ENCODE peak calls at places on chromosomes 3 and 15, in ten cellular contexts. G is breast epithelium; I is naive thymus-derived CD4-positive, alpha-beta T cell; H is colonic mucosa; R is hepatocyte; M is endodermal cell; O is iPS DF 6.9; P is small intestine; C is CD4-positive, CD25-positive, alpha-beta regulatory T cell; Y is PC-3. S is an unnamed sample.

GRCh38 chr3:57952208-57952631 is 56.0 kb upstream of the FLNB start:
- DNase-seq in P (no peak), G (peak; percentile 76), H (no peak), Y (peak; percentile 21), C (no peak), O (no peak), R (peak; percentile 79), I (no peak), M (peak; percentile 88), S (peak; percentile 92)

GRCh38 chr3:37024092-37024491 is 30.8 kb downstream of the MLH1 start:
- DNase-seq in G (no peak), C (peak; percentile 15), O (no peak), P (peak; percentile 8), M (no peak), I (no peak), R (no peak), Y (peak; percentile 23), H (no peak), S (no peak)

GRCh38 chr3:114539525-114539924 is 245.7 kb downstream of the TIGIT start:
- DNase-seq in R (no peak), G (no peak), Y (no peak), M (no peak), I (no peak), O (no peak), P (no peak), H (no peak), C (no peak), S (no peak)

GRCh38 chr3:50525987-50526386 is 22.6 kb upstream of the CACNA2D2 start:
- DNase-seq in I (no peak), P (peak; percentile 29), R (peak; percentile 90), C (no peak), Y (peak; percentile 53), M (peak; percentile 94), G (no peak), H (peak; percentile 40), O (peak; percentile 66), S (peak; percentile 32)

GRCh38 chr15:62896969-62897486 is 145.5 kb upstream of the TPM1 start:
- DNase-seq in R (peak; percentile 90), P (peak; percentile 63), Y (peak; percentile 97), C (no peak), H (peak; percentile 86), G (peak; percentile 95), O (no peak), M (no peak), I (no peak), S (peak; percentile 100)

GRCh38 chr3:195441476-195441970 is 1.3 kb downstream of the ACAP2 start:
- DNase-seq in M (no peak), I (no peak), Y (peak; percentile 26), O (no peak), P (peak; percentile 48), H (no peak), G (no peak), R (peak; percentile 64), C (no peak), S (no peak)

GRCh38 chr3:177812492-177812891 is 615.2 kb upstream of the TBL1XR1 start:
- DNase-seq in I (no peak), O (no peak), C (no peak), M (no peak), G (no peak), R (no peak), P (no peak), H (no peak), Y (no peak), S (no peak)

GRCh38 chr15:58551764-58552504 is 120.1 kb downstream of the LIPC start:
- DNase-seq in H (peak; percentile 81), P (peak; percentile 95), M (peak; percentile 53), Y (peak; percentile 70), O (no peak), R (peak; percentile 65), G (peak; percentile 40), C (no peak), I (no peak), S (peak; percentile 89)

GRCh38 chr3:19543212-19543841 is 390.7 kb downstream of the EFHB start:
- DNase-seq in H (no peak), C (no peak), I (no peak), P (peak; percentile 26), G (no peak), M (peak; percentile 67), Y (peak; percentile 40), O (peak; percentile 27), R (peak; percentile 42), S (no peak)

GRCh38 chr15:57387644-57388076 is 11.4 kb downstream of the CGNL1 start:
- DNase-seq in Y (no peak), C (no peak), I (no peak), M (peak; percentile 81), H (no peak), P (no peak), G (no peak), R (no peak), O (no peak), S (no peak)

GRCh38 chr3:66362541-66362941 is 138.3 kb downstream of the LRIG1 start:
- DNase-seq in C (no peak), P (no peak), O (no peak), I (no peak), H (no peak), Y (peak; percentile 59), G (no peak), M (no peak), R (no peak), S (peak; percentile 87)

GRCh38 chr15:72451224-72451623 is 22.9 kb upstream of the ARIH1 start:
- DNase-seq in Y (no peak), O (no peak), C (no peak), I (no peak), G (no peak), H (no peak), P (no peak), R (no peak), M (no peak), S (no peak)

GRCh38 chr15:92462771-92463170 is 69.1 kb downstream of the ST8SIA2 start:
- DNase-seq in R (no peak), G (no peak), O (no peak), Y (no peak), C (no peak), M (no peak), P (no peak), H (no peak), I (no peak), S (no peak)

GRCh38 chr15:92466834-92467233 is 73.2 kb downstream of the ST8SIA2 start:
- DNase-seq in P (no peak), H (no peak), G (no peak), Y (no peak), I (no peak), R (no peak), C (no peak), O (no peak), M (peak; percentile 29), S (no peak)

GRCh38 chr15:92463826-92464225 is 70.1 kb downstream of the ST8SIA2 start:
- DNase-seq in I (no peak), Y (no peak), P (no peak), H (no peak), G (no peak), O (no peak), M (no peak), C (no peak), R (no peak), S (no peak)

GRCh38 chr15:92460023-92460422 is 66.3 kb downstream of the ST8SIA2 start:
- DNase-seq in H (no peak), O (no peak), C (no peak), M (no peak), R (no peak), G (no peak), Y (no peak), I (no peak), P (no peak), S (no peak)

DNA sequence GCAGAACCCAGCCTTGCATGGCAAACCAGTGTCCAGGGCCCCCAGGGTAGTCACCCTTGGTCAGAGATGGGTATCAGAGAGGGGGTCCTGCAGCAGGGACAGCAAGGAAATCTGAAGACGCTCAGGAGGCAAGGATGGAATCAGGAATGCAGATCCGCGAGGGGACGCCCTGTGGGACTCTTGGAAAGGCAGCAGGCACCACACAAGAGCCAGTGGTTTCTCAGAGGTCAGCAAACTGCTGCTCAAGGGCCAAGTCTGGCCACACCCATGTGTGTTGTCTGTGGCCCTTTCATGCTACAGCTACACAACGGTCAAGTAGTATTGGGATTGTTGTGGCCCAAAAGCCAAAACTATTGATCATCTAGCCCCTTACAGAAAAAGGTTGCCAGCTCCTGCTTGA is 69.7 kb downstream of the ST8SIA2 start:
- DNase-seq in M (peak; percentile 32), Y (no peak), O (no peak), I (no peak), R (no peak), C (no peak), G (no peak), P (no peak), H (no peak), S (no peak)
- H3K27me3 ChIP-seq in M (no peaks in the 10 kb centered on the region), Y (peaks cover 53% of the 10 kb centered on the region), O (no peaks in the 10 kb centered on the region), I (no peaks in the 10 kb centered on the region), R (no peaks in the 10 kb centered on the region), C (no peaks in the 10 kb centered on the region), G (no peaks in the 10 kb centered on the region), P (no peaks in the 10 kb centered on the region), H (no peaks in the 10 kb centered on the region), S (no peaks in the 10 kb centered on the region)

GRCh38 chr3:183449791-183450190 is 21.4 kb upstream of the MCF2L2 start:
- DNase-seq in H (no peak), C (no peak), G (no peak), R (no peak), Y (no peak), P (no peak), M (no peak), I (no peak), O (no peak), S (no peak)
- H3K27ac ChIP-seq in H (no peak overlapping the region), C (no peak overlapping the region), G (no peak overlapping the region), R (peak overlapping the region; percentile 18), Y (no peak overlapping the region), P (no peak overlapping the region), M (no peak overlapping the region), I (no peak overlapping the region), O (no peak overlapping the region), S (no peak overlapping the region)

DNA sequence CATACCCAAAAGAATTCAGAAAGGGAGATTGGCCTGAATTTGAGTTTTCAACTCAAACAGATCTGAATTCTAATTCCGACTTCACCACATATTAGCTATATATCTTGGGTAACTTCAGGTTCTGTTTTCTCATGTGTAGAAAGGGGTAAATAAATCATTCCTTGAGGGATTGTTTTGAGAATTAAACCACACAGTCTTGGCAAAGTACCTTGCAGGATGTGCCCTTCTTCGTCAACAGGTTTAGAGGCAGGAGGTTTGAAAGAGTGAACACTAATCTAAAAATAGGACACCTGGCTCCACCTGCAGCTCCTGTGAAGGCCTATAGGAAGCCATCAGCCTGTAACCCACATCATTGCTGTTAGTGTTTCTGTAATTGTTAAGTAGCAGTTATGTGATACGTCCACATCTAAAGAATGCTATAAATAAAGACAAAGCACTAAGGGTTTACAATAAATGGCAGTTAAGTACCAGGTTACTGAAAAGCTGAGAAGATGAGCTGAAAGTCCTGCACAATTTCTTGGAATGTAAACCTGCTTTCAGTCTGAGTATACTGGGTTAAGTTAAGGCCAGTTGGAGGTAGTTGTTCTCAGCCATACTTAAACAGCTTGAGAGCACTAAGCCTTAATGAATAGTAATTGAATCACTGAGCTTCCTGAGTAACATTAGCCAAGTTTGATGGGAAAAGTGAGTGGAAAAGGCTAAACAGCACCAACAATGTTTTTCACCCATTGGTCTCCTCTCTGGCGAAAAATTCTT is 6.0 kb downstream of the CCDC80 start:
- DNase-seq in C (no peak), P (no peak), Y (no peak), M (no peak), I (no peak), G (no peak), O (no peak), R (no peak), H (no peak), S (no peak)
- H3K4me3 ChIP-seq in C (no peak overlapping the region), P (no peak overlapping the region), Y (no peak overlapping the region), M (no peak overlapping the region), I (no peak overlapping the region), G (no peak overlapping the region), O (no peak overlapping the region), R (no peak overlapping the region), H (no peak overlapping the region), S (peak overlapping the region; percentile 27)

GRCh38 chr3:45244356-45244755 is 18.3 kb upstream of the TMEM158 start:
- DNase-seq in H (no peak), R (no peak), P (no peak), C (no peak), G (no peak), I (no peak), O (no peak), M (no peak), Y (no peak), S (no peak)
- H3K27me3 ChIP-seq in H (no peaks in the 10 kb centered on the region), R (no peaks in the 10 kb centered on the region), P (no peaks in the 10 kb centered on the region), C (no peaks in the 10 kb centered on the region), G (no peaks in the 10 kb centered on the region), I (no peaks in the 10 kb centered on the region), O (no peaks in the 10 kb centered on the region), M (peaks cover 82% of the 10 kb centered on the region), Y (no peaks in the 10 kb centered on the region), S (no peaks in the 10 kb centered on the region)

S was measured in brain microvascular endothelial cell.